ENCODE peak calls at places on chromosomes 11 and 22, in six cellular contexts. W is K562, H is HCT116, O is GM12878, S is endothelial cell of umbilical vein, C is SK-N-SH. X is an unnamed sample.
A peak's percentile ranks its signal among the peaks of the same experiment; 100 is the strongest.

GRCh38 chr22:36536717-36537116 is 7.8 kb upstream of the EIF3D start:
- DNase-seq in S (no peak), W (no peak), C (no peak), H (no peak), O (no peak), X (peak; percentile 29)

GRCh38 chr22:16956290-16956689 is 51.7 kb downstream of the GAB4 start:
- DNase-seq in S (no peak), C (no peak), H (no peak), O (no peak), W (no peak), X (no peak)

GRCh38 chr22:46491936-46492335 is 45.5 kb downstream of the CELSR1 start:
- DNase-seq in O (no peak), W (no peak), C (peak; percentile 46), S (no peak), H (no peak), X (no peak)

GRCh38 chr11:1298695-1299492 is 10.5 kb downstream of the TOLLIP start:
- DNase-seq in O (no peak), H (no peak), S (no peak), W (no peak), C (no peak), X (peak; percentile 46)

GRCh38 chr11:114847599-114847998 is 169.3 kb downstream of the NXPE2 start:
- DNase-seq in C (no peak), H (no peak), S (no peak), O (no peak), W (no peak), X (peak; percentile 27)

GRCh38 chr22:39383841-39384625 is 15.5 kb upstream of the TAB1 start:
- DNase-seq in C (no peak), H (no peak), O (no peak), S (no peak), W (no peak), X (no peak)

GRCh38 chr11:47538741-47539575 is 14.0 kb downstream of the CELF1 start:
- DNase-seq in S (peak; percentile 81), O (no peak), H (no peak), C (no peak), W (no peak), X (no peak)

GRCh38 chr11:110077866-110078325 is 15.3 kb upstream of the ZC3H12C start:
- DNase-seq in W (peak; percentile 15), S (peak; percentile 68), C (no peak), H (no peak), O (peak; percentile 86), X (peak; percentile 6)

GRCh38 chr11:126232683-126233082 is 21.1 kb downstream of the FAM118B start:
- DNase-seq in H (no peak), C (no peak), O (no peak), S (no peak), W (no peak), X (no peak)

GRCh38 chr11:12433571-12434061 is 56.2 kb downstream of the PARVA start:
- DNase-seq in C (peak; percentile 39), S (peak; percentile 24), W (no peak), O (no peak), H (no peak), X (no peak)

GRCh38 chr11:62883677-62884076 is 3.0 kb downstream of the SLC3A2 start:
- DNase-seq in W (no peak), O (no peak), H (no peak), S (no peak), C (no peak), X (no peak)

GRCh38 chr11:128848815-128849455 is 18.2 kb downstream of the KCNJ1 start:
- DNase-seq in H (peak; percentile 49), S (peak; percentile 72), C (peak; percentile 70), O (no peak), W (peak; percentile 62), X (peak; percentile 91)

GRCh38 chr11:94032725-94033124 is 11.6 kb downstream of the HEPHL1 start:
- DNase-seq in C (no peak), O (no peak), H (no peak), S (no peak), W (no peak), X (no peak)

GRCh38 chr11:16226245-16226644 is 130.1 kb downstream of the SOX6 start:
- DNase-seq in W (no peak), H (no peak), C (peak; percentile 3), S (peak; percentile 64), O (no peak), X (no peak)

GRCh38 chr11:73576226-73576625 is 21.7 kb downstream of the FAM168A start:
- DNase-seq in W (no peak), O (no peak), S (no peak), H (no peak), C (no peak), X (no peak)

GRCh38 chr11:65260756-65261590 is 789 bp upstream of the POLA2 start:
- DNase-seq in O (no peak), C (peak; percentile 66), H (no peak), W (no peak), S (no peak), X (peak; percentile 53)

GRCh38 chr11:64590763-64591221 is at the start of gene SLC22A12:
- DNase-seq in O (no peak), H (no peak), C (no peak), W (no peak), S (no peak), X (no peak)

GRCh38 chr22:19942886-19943664 is 1.5 kb upstream of the TXNRD2 start:
- DNase-seq in H (no peak), C (no peak), W (no peak), S (peak; percentile 72), O (no peak), X (no peak)

GRCh38 chr22:36927671-36928070 is 14.2 kb downstream of the CSF2RB start:
- DNase-seq in C (no peak), W (no peak), S (no peak), H (no peak), O (no peak), X (no peak)

GRCh38 chr11:7657306-7658025 is 15.8 kb downstream of the CYB5R2 start:
- DNase-seq in O (no peak), S (peak; percentile 75), C (peak; percentile 68), W (peak; percentile 38), H (peak; percentile 28), X (peak; percentile 90)

GRCh38 chr11:66862559-66863037 is 5.7 kb downstream of the LRFN4 start:
- DNase-seq in S (no peak), H (no peak), W (no peak), C (no peak), O (no peak), X (no peak)

GRCh38 chr11:101914349-101914736 is 467 bp upstream of the CEP126 start:
- DNase-seq in O (no peak), H (no peak), C (no peak), W (no peak), S (no peak), X (no peak)

GRCh38 chr11:101915811-101916291 is 471 bp downstream of the ANGPTL5 start:
- DNase-seq in O (no peak), W (no peak), C (peak; percentile 34), S (peak; percentile 79), H (no peak), X (peak; percentile 13)

GRCh38 chr11:101913631-101914030 is 1.2 kb upstream of the CEP126 start:
- DNase-seq in S (no peak), H (no peak), W (no peak), O (no peak), C (no peak), X (no peak)

GRCh38 chr11:101916422-101916821 is at the start of gene ANGPTL5:
- DNase-seq in H (no peak), W (no peak), O (no peak), C (no peak), S (no peak), X (no peak)

GRCh38 chr11:101914737-101915426 is at the start of gene CEP126:
- DNase-seq in O (peak; percentile 32), W (peak; percentile 89), H (peak; percentile 81), C (peak; percentile 91), S (peak; percentile 99), X (peak; percentile 97)
- TF ChIP-seq POLR2AphosphoS5 in O (no peak), W (no peak), H (peak; percentile 63), C (no peak), S (peak; percentile 86), X (peak; percentile 50)

DNA sequence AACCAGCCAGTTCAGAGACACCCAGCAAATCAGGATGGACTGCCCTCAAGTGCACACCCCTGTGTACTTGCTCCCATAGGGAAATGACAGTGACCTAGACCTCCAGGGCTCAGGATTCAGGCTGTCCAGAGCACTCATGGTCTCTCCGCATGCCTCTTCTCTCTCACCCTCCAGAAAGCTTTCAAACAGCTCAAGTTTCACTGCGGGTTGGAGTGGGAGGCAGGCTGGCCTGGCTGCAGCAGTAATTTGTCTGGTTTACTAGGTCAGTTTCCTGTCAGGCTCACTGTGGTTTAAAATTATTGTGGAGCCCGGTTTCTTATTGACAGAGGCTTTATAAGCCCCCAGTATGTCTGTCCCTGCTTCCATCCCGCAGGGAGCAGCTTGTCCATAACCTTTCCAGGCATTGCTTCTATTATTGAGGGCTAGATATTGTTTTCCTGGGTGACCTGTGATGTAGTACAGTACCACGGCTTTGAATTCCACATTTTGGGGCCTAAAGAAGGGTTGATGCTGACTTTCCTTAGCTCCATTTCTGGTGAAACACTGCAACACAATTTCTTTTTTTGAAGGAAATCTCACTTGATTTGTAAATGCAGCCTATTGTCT is 235.3 kb upstream of the SORL1-AS1 start:
- DNase-seq in W (no peak), S (no peak), O (no peak), H (no peak), C (no peak), X (peak; percentile 58)
- H2AFZ ChIP-seq in W (no peak overlapping the region), S (no peak overlapping the region), O (no peak overlapping the region), H (no peak overlapping the region), C (peak overlapping the region; percentile 33), X (peak overlapping the region; percentile 1)

DNA sequence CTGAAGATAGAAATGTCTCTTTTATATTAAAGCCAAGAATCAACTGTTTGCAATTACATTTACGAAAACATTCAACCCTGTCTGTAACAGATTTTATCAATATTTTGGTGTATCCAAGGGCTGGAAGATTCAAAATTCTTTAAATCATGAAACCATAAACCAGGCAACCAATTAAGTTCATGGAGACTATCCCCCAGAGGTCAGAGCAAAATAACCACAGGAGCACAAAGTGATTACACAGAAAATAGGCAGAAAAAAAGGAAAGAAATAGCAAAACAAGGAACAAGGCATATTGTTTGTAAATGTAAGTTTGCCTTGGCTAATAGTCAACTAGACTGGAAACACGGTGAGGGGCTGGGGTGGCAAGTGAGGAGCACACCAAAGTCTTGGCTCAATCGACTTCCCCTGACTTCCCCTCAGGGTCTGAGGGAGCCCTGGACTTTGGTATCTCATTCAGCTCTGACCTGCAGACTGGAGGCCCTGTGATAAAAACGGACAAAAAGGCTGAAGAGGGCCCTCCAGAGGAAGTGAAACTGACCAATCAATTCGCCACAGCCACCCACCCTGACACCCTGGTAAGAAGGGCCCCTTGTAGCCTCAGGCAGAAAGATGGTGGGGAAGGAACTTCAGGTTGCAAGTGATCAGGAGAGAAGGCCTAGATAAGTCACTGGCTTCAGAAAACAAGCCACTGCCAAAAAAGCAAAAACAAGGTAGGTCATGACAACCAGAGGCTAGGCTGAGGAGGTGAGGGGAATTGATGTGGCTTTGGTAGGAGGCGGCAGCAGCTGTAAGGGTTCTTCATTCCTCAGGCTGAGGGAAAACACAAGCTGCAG is 1.9 kb downstream of the SIK3 start:
- DNase-seq in O (peak; percentile 77), W (peak; percentile 19), C (peak; percentile 36), H (no peak), S (no peak), X (peak; percentile 57)
- H3K4me1 ChIP-seq in O (peaks cover 42% of the 10 kb centered on the region), W (peaks cover 22% of the 10 kb centered on the region), C (peaks cover 30% of the 10 kb centered on the region), H (peaks cover 36% of the 10 kb centered on the region), S (peaks cover 17% of the 10 kb centered on the region), X (peaks cover 23% of the 10 kb centered on the region)

DNA sequence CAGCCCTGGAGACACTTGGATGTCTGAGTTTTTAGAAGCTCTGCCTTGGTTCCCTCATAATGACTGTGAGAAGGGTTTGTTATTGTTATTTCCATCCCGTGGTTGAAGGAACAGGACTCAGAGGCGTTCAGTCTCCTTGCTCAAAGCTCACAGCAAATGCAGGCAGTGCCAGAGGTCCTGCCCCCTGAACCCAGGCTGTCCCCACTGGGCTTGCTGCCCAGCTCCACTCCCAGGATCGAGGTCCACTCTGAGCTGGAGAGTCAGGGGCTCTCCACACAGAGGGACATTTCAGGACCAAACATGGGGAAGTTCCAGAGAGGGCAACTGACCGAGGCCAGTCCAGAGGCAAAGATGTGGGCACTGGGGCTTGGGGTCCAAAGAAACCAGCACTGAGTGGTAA is 14.8 kb downstream of the FGF4 start:
- DNase-seq in C (no peak), W (no peak), S (no peak), H (no peak), O (no peak), X (no peak)
- TF ChIP-seq POLR2AphosphoS5 in C (no peak), W (no peak), S (no peak), H (no peak), O (no peak), X (no peak)

X was measured in GM23338.